ENCODE peak calls at places on chromosomes 3 and 15, in seven cellular contexts. S is bronchial epithelial cell, N is fibroblast of lung, H is breast epithelium, U is IMR-90, Q is BE2C, A is HCT116. O is an unnamed sample. For H3K36me3, the result is how much of the 10 kb centered on the place peaks cover.

GRCh38 chr3:59391131-59391530 is 341.3 kb upstream of the CFAP20DC start:
- DNase-seq in Q (no peak), N (no peak), S (no peak), H (no peak), A (no peak), U (no peak), O (no peak)

GRCh38 chr3:195802261-195802701 is 9.4 kb downstream of the MUC4 start:
- DNase-seq in A (no peak), U (no peak), Q (no peak), S (no peak), N (no peak), H (no peak), O (no peak)

GRCh38 chr3:96900600-96900999 is 86.2 kb downstream of the EPHA6 start:
- DNase-seq in H (no peak), S (no peak), Q (no peak), N (no peak), U (no peak), A (no peak), O (no peak)

GRCh38 chr3:71360170-71360569 is 223.4 kb downstream of the FOXP1 start:
- DNase-seq in H (no peak), A (no peak), S (no peak), U (no peak), N (no peak), Q (no peak), O (no peak)

GRCh38 chr15:32818758-32819405 is 101.1 kb downstream of the GREM1 start:
- DNase-seq in N (peak), S (no peak), H (no peak), Q (no peak), A (no peak), U (peak), O (no peak)

GRCh38 chr3:51703776-51704510 is 2.9 kb upstream of the GRM2 start:
- DNase-seq in A (no peak), H (no peak), U (no peak), Q (no peak), S (no peak), N (no peak), O (no peak)

GRCh38 chr15:97984157-97984556 is 23.7 kb downstream of the ARRDC4 start:
- DNase-seq in Q (no peak), H (no peak), S (no peak), N (no peak), U (no peak), A (no peak), O (no peak)

GRCh38 chr15:73564255-73564654 is 68.9 kb downstream of the NPTN start:
- DNase-seq in H (no peak), U (peak), A (peak), N (peak), S (peak), Q (no peak), O (no peak)

GRCh38 chr3:157356541-157356940 is 80.1 kb upstream of the PTX3 start:
- DNase-seq in A (no peak), H (no peak), S (no peak), U (no peak), N (no peak), Q (no peak), O (no peak)

GRCh38 chr3:184154909-184155643 is at the start of gene DVL3:
- DNase-seq in H (peak), A (no peak), N (peak), U (peak), Q (peak), S (no peak), O (no peak)

GRCh38 chr3:4989649-4989966 is 10.4 kb downstream of the BHLHE40 start:
- DNase-seq in U (no peak), A (no peak), N (no peak), S (no peak), H (no peak), Q (no peak), O (no peak)

GRCh38 chr3:187165144-187165543 is 25.8 kb upstream of the RPL39L start:
- DNase-seq in H (no peak), S (peak), Q (peak), A (peak), U (peak), N (peak), O (peak)

GRCh38 chr3:142808103-142808917 is 80.6 kb downstream of the PCOLCE2 start:
- DNase-seq in N (peak), Q (no peak), A (peak), H (no peak), U (peak), S (peak), O (no peak)

GRCh38 chr15:48358681-48359152 is 27.5 kb downstream of the DUT start:
- DNase-seq in S (peak), H (no peak), N (peak), A (no peak), U (peak), Q (no peak), O (no peak)

GRCh38 chr3:160598865-160599264 is 33.5 kb upstream of the KPNA4 start:
- DNase-seq in A (no peak), N (no peak), Q (no peak), S (no peak), U (no peak), H (no peak), O (no peak)

GRCh38 chr15:93311620-93312019 is 222.6 kb upstream of the RGMA start:
- DNase-seq in S (no peak), A (no peak), H (no peak), U (no peak), N (no peak), Q (no peak), O (no peak)

GRCh38 chr15:88174571-88174970 is 82.0 kb downstream of the NTRK3 start:
- DNase-seq in U (no peak), S (no peak), N (no peak), H (no peak), Q (peak), A (no peak), O (no peak)

GRCh38 chr3:14780927-14781507 is 37.7 kb upstream of the FGD5 start:
- DNase-seq in A (peak), H (no peak), Q (peak), N (peak), U (peak), S (peak), O (peak)

GRCh38 chr3:151709847-151710246 is 23.9 kb upstream of the AADACL2 start:
- DNase-seq in A (no peak), U (peak), H (no peak), N (peak), S (peak), Q (no peak), O (no peak)

GRCh38 chr15:77185242-77185785 is 114.4 kb upstream of the TSPAN3 start:
- DNase-seq in Q (no peak), N (peak), H (no peak), A (no peak), S (no peak), U (no peak), O (no peak)

GRCh38 chr15:40307421-40308165 is at the start of gene PLCB2:
- DNase-seq in Q (peak), H (no peak), N (no peak), S (no peak), U (no peak), A (no peak), O (no peak)

GRCh38 chr3:64163755-64164148 is 61.5 kb downstream of the PRICKLE2 start:
- DNase-seq in H (no peak), S (peak), Q (no peak), N (peak), U (peak), A (no peak), O (no peak)

GRCh38 chr3:197407053-197407452 is 108.6 kb upstream of the DLG1 start:
- DNase-seq in Q (no peak), H (no peak), U (no peak), A (no peak), N (no peak), S (no peak), O (no peak)

GRCh38 chr3:51391566-51392300 is 648 bp downstream of the RBM15B start:
- DNase-seq in N (peak), S (no peak), U (peak), H (no peak), A (no peak), Q (peak), O (no peak)

GRCh38 chr3:101166150-101166549 is 154.2 kb downstream of the IMPG2 start:
- DNase-seq in Q (no peak), S (no peak), H (no peak), U (no peak), N (no peak), A (no peak), O (no peak)

GRCh38 chr15:48710952-48711495 is 65.5 kb upstream of the FBN1 start:
- DNase-seq in Q (no peak), H (no peak), A (no peak), S (no peak), N (peak), U (no peak), O (no peak)

GRCh38 chr3:39275963-39276593 is 3.8 kb downstream of the CX3CR1 start:
- DNase-seq in N (no peak), U (no peak), Q (no peak), S (no peak), A (no peak), H (no peak), O (no peak)

GRCh38 chr15:40830884-40831283 is 2.4 kb upstream of the PPP1R14D start:
- DNase-seq in U (no peak), Q (no peak), A (no peak), N (no peak), H (no peak), S (no peak), O (no peak)

GRCh38 chr15:40103864-40104271 is 4.8 kb downstream of the BMF start:
- DNase-seq in S (no peak), U (no peak), H (no peak), N (peak), A (no peak), Q (no peak), O (no peak)

GRCh38 chr3:63687569-63688233 is 35.2 kb downstream of the SNTN start:
- DNase-seq in Q (no peak), S (no peak), N (peak), U (no peak), A (no peak), H (no peak), O (no peak)

GRCh38 chr3:31213869-31214486 is 318.7 kb upstream of the STT3B start:
- DNase-seq in H (no peak), S (no peak), A (no peak), N (no peak), U (no peak), Q (no peak), O (no peak)

GRCh38 chr3:50237754-50238548 is 1.9 kb downstream of the GNAI2 start:
- DNase-seq in N (peak), A (no peak), S (peak), H (peak), Q (peak), U (peak), O (no peak)

GRCh38 chr3:197186887-197187588 is 111.4 kb downstream of the DLG1 start:
- DNase-seq in U (peak), Q (peak), S (peak), N (peak), H (no peak), A (peak), O (peak)

GRCh38 chr3:65352951-65353350 is 665.2 kb upstream of the ADAMTS9 start:
- DNase-seq in U (peak), Q (no peak), A (no peak), H (no peak), N (no peak), S (no peak), O (no peak)

GRCh38 chr15:88982304-88982945 is 69.2 kb upstream of the MFGE8 start:
- DNase-seq in U (peak), Q (peak), H (no peak), A (no peak), N (peak), S (no peak), O (no peak)

GRCh38 chr3:157130138-157130880 is 29.6 kb downstream of the CCNL1 start:
- DNase-seq in Q (peak), S (peak), A (peak), U (peak), N (peak), H (peak), O (peak)

GRCh38 chr3:192514081-192514753 is 213.1 kb downstream of the FGF12 start:
- DNase-seq in N (peak), H (no peak), Q (no peak), S (peak), A (no peak), U (no peak), O (no peak)

GRCh38 chr15:94040523-94041248 is 190.7 kb upstream of the MCTP2 start:
- DNase-seq in S (no peak), N (peak), U (no peak), A (no peak), Q (no peak), H (no peak), O (no peak)

GRCh38 chr15:38048001-38048455 is 113.6 kb downstream of the TMCO5A start:
- DNase-seq in A (no peak), S (no peak), Q (peak), U (no peak), N (no peak), H (no peak), O (no peak)

GRCh38 chr15:29925227-29926082 is 103.2 kb upstream of the TJP1 start:
- DNase-seq in A (peak), S (peak), H (no peak), Q (peak), U (peak), N (peak), O (peak)

DNA sequence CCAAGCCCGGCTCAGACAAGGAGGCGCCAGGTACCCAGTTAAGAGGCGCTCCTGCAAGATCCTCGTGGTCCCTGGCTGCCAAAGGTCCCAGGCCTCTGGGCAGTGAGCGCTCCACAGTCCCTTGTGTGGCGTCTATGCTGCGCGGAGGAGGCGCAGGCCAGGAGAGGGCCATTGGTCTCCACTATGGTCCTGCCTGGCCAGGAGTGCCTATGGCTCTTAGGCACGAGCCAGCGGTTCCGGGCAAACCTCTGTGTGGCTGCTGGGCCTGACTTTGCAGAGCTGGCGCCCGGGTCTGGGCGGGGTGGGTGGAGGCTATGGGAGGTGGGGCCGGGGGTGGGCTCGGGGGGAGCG is 660 bp upstream of the ADAMTSL3 start:
- DNase-seq in N (peak), H (no peak), U (no peak), A (no peak), Q (no peak), S (no peak), O (peak)
- H3K4me3 ChIP-seq in N (no peak), H (peak), U (no peak), A (no peak), Q (no peak), S (no peak), O (peak)

DNA sequence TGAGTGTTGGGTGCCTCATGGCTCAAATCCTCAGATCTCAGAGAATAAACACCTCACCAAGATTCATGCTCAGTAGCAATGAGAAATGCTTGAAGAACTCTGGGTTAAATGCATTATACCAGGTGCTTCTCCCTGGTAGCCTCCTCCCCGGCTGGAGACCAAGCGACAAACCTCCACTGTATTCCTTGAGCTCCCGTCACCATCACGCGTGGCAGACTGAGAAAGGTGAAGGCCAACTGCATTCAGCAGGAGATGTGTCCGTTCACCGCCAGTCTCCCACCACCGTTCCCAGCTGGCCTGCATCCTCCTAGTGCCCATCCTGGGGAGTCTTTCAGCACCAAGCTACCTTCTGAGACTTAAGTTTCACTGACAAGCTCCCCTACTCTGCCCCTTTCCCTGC is 7.5 kb downstream of the CSTA start:
- DNase-seq in A (no peak), Q (no peak), H (no peak), U (no peak), N (no peak), S (no peak), O (no peak)
- H3K36me3 ChIP-seq in A (under half), Q (under half), H (under half), U (under half), N (under half), S (under half), O (under half)

GRCh38 chr3:44114142-44114541 is 127.5 kb upstream of the TOPAZ1 start:
- DNase-seq in A (peak), S (no peak), H (no peak), U (peak), N (peak), Q (peak), O (peak)
- H3K4me3 ChIP-seq in A (no peak), S (no peak), H (no peak), U (no peak), N (no peak), Q (no peak), O (no peak)

GRCh38 chr15:50953302-50953701 is 44.8 kb downstream of the AP4E1 start:
- DNase-seq in H (no peak), U (peak), N (peak), Q (no peak), S (peak), A (peak), O (no peak)
- H3K36me3 ChIP-seq in H (under half), U (under half), N (under half), Q (under half), S (under half), A (under half), O (under half)

O was measured in iPS DF 6.9.